ENCODE peak calls at places on chromosomes 16 and 17, in four cellular contexts. D is cardiac fibroblast, V is MM.1S, U is AG04449. Y is an unnamed sample.

GRCh38 chr17:53722407-53722806 is 100.3 kb upstream of the KIF2B start:
- DNase-seq in D (peak), V (no peak), U (peak), Y (no peak)

GRCh38 chr17:39339272-39339671 is 62.2 kb downstream of the FBXL20 start:
- DNase-seq in D (no peak), V (no peak), U (no peak), Y (no peak)

GRCh38 chr16:86078121-86078600 is 179.2 kb downstream of the IRF8 start:
- DNase-seq in D (no peak), V (no peak), U (no peak), Y (no peak)

GRCh38 chr16:70470141-70470926 is 15.9 kb downstream of the FCSK start:
- DNase-seq in D (no peak), V (no peak), U (no peak), Y (no peak)

GRCh38 chr17:32586666-32587065 is 99.9 kb downstream of the CDK5R1 start:
- DNase-seq in D (peak), V (no peak), U (no peak), Y (no peak)

GRCh38 chr17:69018022-69018615 is 42.6 kb downstream of the ABCA9 start:
- DNase-seq in D (no peak), V (no peak), U (no peak), Y (no peak)

GRCh38 chr17:6930754-6931153 is 65.1 kb upstream of the ALOX12 start:
- DNase-seq in D (no peak), V (no peak), U (no peak), Y (no peak)

GRCh38 chr16:58063377-58064076 is 38.0 kb downstream of the MMP15 start:
- DNase-seq in D (no peak), V (peak), U (no peak), Y (no peak)

GRCh38 chr17:64534187-64534586 is 27.4 kb downstream of the CEP95 start:
- DNase-seq in D (no peak), V (no peak), U (no peak), Y (no peak)

GRCh38 chr16:75250089-75250808 is 1.2 kb downstream of the BCAR1 start:
- DNase-seq in D (no peak), V (no peak), U (no peak), Y (no peak)

GRCh38 chr16:536746-537145 is 9.2 kb downstream of the CAPN15 start:
- DNase-seq in D (no peak), V (no peak), U (no peak), Y (no peak)

GRCh38 chr16:539901-540530 is 12.5 kb downstream of the CAPN15 start:
- DNase-seq in D (peak), V (no peak), U (no peak), Y (no peak)

GRCh38 chr16:535446-536405 is 8.2 kb downstream of the CAPN15 start:
- DNase-seq in D (peak), V (no peak), U (no peak), Y (peak)

GRCh38 chr16:534856-535445 is 7.4 kb downstream of the CAPN15 start:
- DNase-seq in D (no peak), V (no peak), U (no peak), Y (no peak)

GRCh38 chr16:537415-538335 is 10.2 kb downstream of the CAPN15 start:
- DNase-seq in D (no peak), V (no peak), U (no peak), Y (no peak)
- TF ChIP-seq CTCF in D (peak), V (no peak), U (no peak), Y (no peak)

DNA sequence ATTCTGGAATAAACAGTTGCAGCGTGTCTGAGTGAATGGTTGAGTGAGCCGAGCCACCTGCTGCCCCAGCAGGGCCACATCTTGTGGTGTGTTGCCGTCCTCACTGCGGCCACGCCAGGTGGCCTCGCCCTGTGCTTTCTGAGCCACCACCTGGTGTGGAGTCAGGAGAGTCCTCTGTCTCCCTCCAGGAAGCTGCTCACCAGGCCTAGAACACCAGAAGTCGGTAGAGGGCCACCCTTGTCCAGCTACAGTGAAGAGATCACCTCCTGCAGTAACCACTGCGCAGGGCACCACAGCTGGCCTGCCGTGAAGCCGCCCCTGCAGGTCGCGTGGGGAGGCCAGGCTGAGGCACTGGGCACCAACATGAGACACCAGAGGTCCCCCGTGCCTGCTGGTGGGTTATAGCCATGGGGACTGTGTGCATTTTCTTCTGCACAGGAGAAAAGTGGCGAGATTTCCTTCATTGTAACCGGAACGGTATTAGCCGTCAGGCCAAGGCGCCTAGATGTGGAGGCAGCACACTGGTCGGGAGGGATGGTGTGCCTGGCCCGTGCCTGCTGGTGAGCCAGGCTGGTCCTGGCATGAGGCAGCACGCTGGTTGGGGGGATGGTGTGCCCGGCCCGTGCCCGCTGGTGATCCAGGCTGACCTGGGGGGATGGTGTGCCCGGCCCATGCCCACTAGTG is 28.9 kb upstream of the FOXK2 start:
- DNase-seq in D (no peak), V (peak), U (no peak), Y (no peak)
- TF ChIP-seq CTCF in D (no peak), V (peak), U (no peak), Y (no peak)

GRCh38 chr16:30838876-30839471 is 52.0 kb upstream of the ZNF629 start:
- DNase-seq in D (no peak), V (no peak), U (no peak), Y (no peak)
- TF ChIP-seq CTCF in D (no peak), V (no peak), U (no peak), Y (no peak)

DNA sequence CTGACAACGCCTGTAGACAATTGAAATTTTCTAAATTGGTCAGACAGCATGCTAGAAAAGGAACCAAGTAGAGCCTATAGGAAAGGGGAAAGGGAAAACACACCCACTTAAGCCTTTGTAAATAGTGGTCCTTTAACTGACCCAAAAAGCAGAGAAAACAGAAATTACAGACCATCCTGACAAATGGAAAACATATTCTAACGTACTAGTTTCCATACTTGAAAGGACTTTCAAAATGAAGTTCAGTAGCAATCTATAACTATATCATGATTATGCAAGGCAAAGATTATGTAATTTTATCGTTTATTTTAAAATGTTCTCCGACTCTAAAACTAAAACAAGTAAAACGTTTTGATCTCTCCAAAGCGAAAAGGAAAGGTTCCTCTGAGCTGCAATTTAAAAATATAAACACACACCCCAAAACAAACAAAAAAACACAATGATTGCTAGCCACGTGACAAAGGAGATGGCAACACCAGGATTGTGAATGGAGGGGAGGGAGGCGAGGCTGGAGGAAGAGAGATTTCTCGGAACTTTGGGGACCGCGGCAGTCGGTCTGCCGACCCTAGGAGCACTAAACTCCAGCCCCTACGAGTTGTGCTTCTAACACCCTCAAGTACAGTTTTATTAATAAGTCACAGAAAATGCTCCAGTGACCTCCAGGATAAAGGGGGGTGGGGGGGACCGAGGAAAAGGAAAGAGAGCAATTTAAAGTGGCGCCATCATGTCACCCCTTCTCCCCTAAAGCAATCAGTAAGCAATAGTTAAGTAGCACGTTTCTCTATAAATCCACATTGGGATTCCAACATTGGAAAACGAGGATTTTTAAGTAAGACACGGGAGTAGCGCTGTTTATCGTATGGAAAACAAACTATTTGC is 1.7 kb downstream of the KANSL1 start:
- DNase-seq in D (peak), V (peak), U (no peak), Y (peak)
- TF ChIP-seq CTCF in D (no peak), V (no peak), U (no peak), Y (no peak)

DNA sequence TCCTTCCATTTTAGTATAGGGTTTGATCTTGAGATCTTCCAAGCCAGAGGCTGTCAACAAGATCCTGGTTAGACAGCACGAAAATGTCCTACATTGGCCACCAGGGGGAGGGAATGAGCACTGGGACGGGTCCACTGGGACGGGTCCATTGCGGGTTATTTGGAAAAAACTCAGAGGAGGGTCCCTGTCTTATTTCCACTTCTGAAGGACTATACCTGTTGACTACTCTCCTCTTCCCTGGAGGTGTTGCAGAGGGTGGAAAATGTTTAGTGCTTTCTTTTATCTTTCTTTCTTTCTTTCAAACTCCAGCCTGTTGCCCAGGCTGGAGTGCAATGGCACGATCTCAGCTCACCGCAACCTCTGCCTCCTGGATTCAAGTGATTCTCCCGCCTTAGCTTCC is 2.5 kb downstream of the TTLL6 start:
- DNase-seq in D (peak), V (peak), U (no peak), Y (peak)
- TF ChIP-seq CTCF in D (peak), V (peak), U (peak), Y (peak)

GRCh38 chr16:2429037-2429770 is at the start of gene CCNF:
- DNase-seq in D (peak), V (peak), U (peak), Y (peak)

GRCh38 chr16:2428787-2429036 is 535 bp upstream of the CCNF start:
- DNase-seq in D (no peak), V (no peak), U (no peak), Y (no peak)

GRCh38 chr16:2429771-2430663 is 770 bp downstream of the CCNF start:
- DNase-seq in D (peak), V (peak), U (no peak), Y (no peak)

GRCh38 chr16:2432801-2433505 is 3.7 kb downstream of the CCNF start:
- DNase-seq in D (no peak), V (no peak), U (no peak), Y (no peak)

GRCh38 chr16:2432286-2432685 is 3.0 kb downstream of the CCNF start:
- DNase-seq in D (no peak), V (no peak), U (no peak), Y (no peak)
- TF ChIP-seq CTCF in D (no peak), V (peak), U (no peak), Y (no peak)

GRCh38 chr16:56789360-56789759 is 59.4 kb downstream of the NUP93 start:
- DNase-seq in D (peak), V (peak), U (no peak), Y (peak)
- TF ChIP-seq CTCF in D (peak), V (peak), U (peak), Y (peak)

GRCh38 chr17:61756561-61756960 is 106.8 kb downstream of the BRIP1 start:
- DNase-seq in D (no peak), V (no peak), U (no peak), Y (no peak)
- TF ChIP-seq CTCF in D (no peak), V (no peak), U (no peak), Y (no peak)

GRCh38 chr17:948284-948852 is 31.2 kb downstream of the NXN start:
- DNase-seq in D (no peak), V (no peak), U (no peak), Y (no peak)
- TF ChIP-seq CTCF in D (no peak), V (no peak), U (no peak), Y (no peak)